ENCODE peak calls at places on chromosomes 1 and 21, in four cellular contexts. U is CD8-positive, alpha-beta T cell; D is lower leg skin; J is OCI-LY7. N is an unnamed sample.

GRCh38 chr1:147641695-147642592 is 28.4 kb downstream of the ACP6 start:
- DNase-seq in U (peak), D (peak), J (peak), N (peak)

GRCh38 chr1:12712091-12712490 is 3.8 kb upstream of the AADACL3 start:
- DNase-seq in U (no peak), D (no peak), J (no peak), N (no peak)

GRCh38 chr1:111736548-111737215 is 2.5 kb downstream of the INKA2 start:
- DNase-seq in U (peak), D (no peak), J (no peak), N (no peak)

GRCh38 chr21:46667191-46667734 is 31.8 kb downstream of the PRMT2 start:
- DNase-seq in U (no peak), D (no peak), J (no peak), N (peak)

GRCh38 chr1:41791667-41792484 is 126.8 kb downstream of the HIVEP3 start:
- DNase-seq in U (no peak), D (no peak), J (no peak), N (peak)

GRCh38 chr1:3510136-3510955 is 55.9 kb downstream of the ARHGEF16 start:
- DNase-seq in U (no peak), D (no peak), J (no peak), N (no peak)

GRCh38 chr1:219434285-219434950 is 178.5 kb downstream of the ZC3H11B start:
- DNase-seq in U (no peak), D (no peak), J (no peak), N (no peak)

GRCh38 chr1:195748969-195749368 is 859.3 kb downstream of the KCNT2 start:
- DNase-seq in U (no peak), D (no peak), J (no peak), N (no peak)

GRCh38 chr1:26368006-26368405 is 4.5 kb downstream of the ZNF683 start:
- DNase-seq in U (no peak), D (no peak), J (no peak), N (no peak)

GRCh38 chr1:66140072-66140471 is 347.4 kb downstream of the PDE4B start:
- DNase-seq in U (no peak), D (no peak), J (no peak), N (no peak)

GRCh38 chr1:187078916-187079315 is 250.2 kb downstream of the PLA2G4A start:
- DNase-seq in U (no peak), D (no peak), J (no peak), N (no peak)

GRCh38 chr21:23950344-23950743 is 1656.9 kb downstream of the MRPL39 start:
- DNase-seq in U (no peak), D (no peak), J (no peak), N (no peak)

GRCh38 chr1:217493290-217493689 is 137.6 kb downstream of the GPATCH2 start:
- DNase-seq in U (no peak), D (no peak), J (no peak), N (no peak)

GRCh38 chr1:906532-907420 is 16.9 kb upstream of the SAMD11 start:
- DNase-seq in U (peak), D (no peak), J (peak), N (peak)

GRCh38 chr1:225494789-225495359 is 67.0 kb upstream of the LBR start:
- DNase-seq in U (no peak), D (no peak), J (peak), N (no peak)

GRCh38 chr1:94539496-94539895 is 2.1 kb downstream of the F3 start:
- DNase-seq in U (no peak), D (no peak), J (no peak), N (no peak)

GRCh38 chr21:15138475-15138874 is 73.7 kb upstream of the NRIP1 start:
- DNase-seq in U (no peak), D (no peak), J (no peak), N (no peak)

GRCh38 chr1:91428182-91428798 is 23.7 kb upstream of the HFM1 start:
- DNase-seq in U (no peak), D (no peak), J (no peak), N (peak)

DNA sequence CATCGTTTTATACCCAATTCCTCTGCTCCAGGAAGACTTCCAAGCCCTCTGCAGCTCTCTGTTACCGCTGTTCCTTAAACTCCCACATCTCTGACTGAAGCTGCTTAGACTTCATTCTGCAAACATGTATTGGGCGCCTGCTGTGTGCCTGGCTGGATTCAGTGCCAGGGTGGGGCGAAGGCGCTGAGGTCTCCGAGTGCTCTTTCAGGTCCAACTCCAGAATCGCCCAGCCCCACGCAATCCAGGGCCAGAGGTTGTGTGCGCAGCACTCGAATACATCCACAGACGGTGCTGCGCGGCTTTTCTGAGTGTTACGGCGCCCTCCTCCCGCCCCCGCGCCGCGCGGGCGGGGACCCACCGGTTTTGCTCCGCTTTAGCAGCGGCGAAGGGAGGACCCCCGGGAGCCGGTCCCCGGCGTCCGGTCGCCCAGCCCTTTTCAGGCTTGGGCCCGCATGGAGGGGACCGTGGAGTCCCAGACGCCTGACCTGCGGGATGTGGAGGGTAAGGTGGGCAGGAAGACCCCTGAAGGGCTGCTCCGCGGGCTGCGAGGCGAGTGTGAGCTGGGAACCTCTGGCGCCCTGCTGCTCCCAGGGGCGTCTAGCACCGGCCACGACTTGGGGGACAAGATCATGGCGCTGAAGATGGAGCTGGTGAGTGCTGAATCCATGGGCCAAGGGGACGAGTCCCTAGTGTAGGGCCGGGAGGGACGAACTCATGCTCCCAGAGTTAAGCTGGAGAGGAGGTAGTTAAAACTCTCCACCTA is at the start of gene LURAP1:
- DNase-seq in U (peak), D (no peak), J (peak), N (peak)
- H3K4me3 ChIP-seq in U (peak), D (peak), J (peak), N (peak)

GRCh38 chr1:161039546-161039945 is 782 bp upstream of the TSTD1 start:
- DNase-seq in U (no peak), D (no peak), J (no peak), N (no peak)

GRCh38 chr1:161037661-161038522 is 872 bp downstream of the TSTD1 start:
- DNase-seq in U (no peak), D (no peak), J (peak), N (no peak)

GRCh38 chr1:161039154-161039545 is 386 bp upstream of the TSTD1 start:
- DNase-seq in U (no peak), D (no peak), J (no peak), N (no peak)

GRCh38 chr1:161033751-161034150 is 5.0 kb downstream of the TSTD1 start:
- DNase-seq in U (no peak), D (no peak), J (no peak), N (no peak)

DNA sequence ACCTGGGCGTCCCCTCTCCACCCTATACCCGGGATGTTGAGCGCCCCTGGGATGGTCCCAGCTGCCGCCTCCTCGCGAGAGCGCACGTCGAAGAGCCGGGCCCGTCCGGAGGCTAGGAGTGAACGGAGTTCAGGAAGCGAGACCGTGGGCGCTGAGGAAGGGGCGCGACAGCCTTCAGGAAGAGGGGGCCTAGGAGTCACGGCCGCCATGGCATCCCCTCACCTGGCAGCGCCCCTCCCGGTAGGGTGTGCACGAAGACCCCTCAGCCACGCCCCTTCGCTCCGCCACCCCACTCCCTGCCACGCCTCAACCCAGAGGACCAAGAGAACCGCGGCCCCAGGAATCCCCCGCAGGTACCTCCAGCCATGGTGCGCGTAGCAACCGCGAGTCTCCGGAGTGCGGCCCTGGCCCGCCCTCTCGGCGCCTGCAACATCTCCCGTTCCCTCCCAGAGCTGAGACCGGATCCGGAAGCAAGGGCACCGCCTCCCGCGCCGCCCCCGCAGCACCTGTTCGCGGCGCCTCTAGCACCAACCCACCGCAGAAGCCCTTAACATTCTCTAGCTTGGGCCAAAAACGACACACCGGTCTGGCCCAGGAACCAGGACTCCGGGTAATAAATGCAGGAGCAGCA is at the start of gene TSTD1:
- DNase-seq in U (peak), D (peak), J (peak), N (peak)
- TF ChIP-seq CTCF in U (no peak), D (no peak), J (peak), N (peak)

GRCh38 chr1:89633103-89633744 is at the start of gene LRRC8C:
- DNase-seq in U (peak), D (no peak), J (peak), N (peak)

GRCh38 chr1:89632213-89633102 is 462 bp upstream of the LRRC8C start:
- DNase-seq in U (peak), D (peak), J (peak), N (peak)

GRCh38 chr1:89637496-89637895 is 4.6 kb downstream of the LRRC8C start:
- DNase-seq in U (no peak), D (no peak), J (no peak), N (no peak)

GRCh38 chr1:89633745-89634625 is 1.1 kb downstream of the LRRC8C start:
- DNase-seq in U (no peak), D (no peak), J (peak), N (peak)

DNA sequence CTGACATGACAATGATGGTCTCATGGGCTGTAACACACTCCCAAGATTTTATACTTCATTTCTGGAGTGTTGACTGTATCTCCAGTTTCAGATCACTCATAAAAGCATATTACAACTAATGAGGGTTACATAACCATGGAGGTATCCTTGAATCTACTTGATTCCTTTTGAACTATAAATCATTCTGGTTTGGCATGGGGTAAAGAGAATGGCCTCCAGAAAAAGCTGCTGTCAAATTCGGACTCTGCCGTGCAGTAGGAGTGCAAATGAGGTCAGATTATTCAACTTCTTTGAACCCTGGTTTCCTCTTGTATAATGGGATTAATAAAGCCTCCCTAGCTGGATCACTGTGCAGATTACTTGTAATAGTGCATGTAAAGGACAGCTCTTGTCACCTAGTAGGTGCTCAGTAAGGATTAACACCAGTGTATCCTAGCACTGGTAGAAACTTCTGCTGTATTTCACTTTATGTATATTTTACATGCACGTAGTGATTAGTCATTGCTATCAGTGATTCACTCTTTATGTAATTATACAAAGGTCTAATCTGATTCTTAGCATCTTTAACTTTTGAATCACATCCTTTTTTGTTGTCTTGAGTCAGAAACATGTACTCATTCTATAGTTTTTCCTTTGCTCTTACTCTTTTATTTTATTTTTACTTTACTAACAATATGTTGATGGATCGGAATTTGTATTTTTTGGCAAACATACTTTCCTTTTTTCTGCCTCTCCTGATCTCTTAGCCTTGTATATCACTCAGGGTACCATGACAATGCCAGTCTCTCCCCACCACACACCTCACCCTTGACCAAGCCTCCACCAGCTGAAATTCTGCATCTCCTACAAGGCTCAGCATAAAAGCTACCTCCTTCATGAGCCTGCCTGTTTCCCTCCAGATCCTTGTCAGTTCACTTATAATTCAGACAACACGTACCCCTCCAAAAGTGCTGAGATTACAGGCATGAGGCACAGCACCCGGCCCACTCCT is 3.2 kb downstream of the LRRC8C start:
- DNase-seq in U (no peak), D (no peak), J (no peak), N (no peak)
- H3K4me3 ChIP-seq in U (no peak), D (no peak), J (no peak), N (no peak)

GRCh38 chr1:75632350-75632949 is 21.5 kb upstream of the SLC44A5 start:
- DNase-seq in U (no peak), D (no peak), J (peak), N (peak)
- TF ChIP-seq CTCF in U (peak), D (no peak), J (peak), N (peak)

GRCh38 chr1:244835276-244836134 is at the start of gene COX20:
- DNase-seq in U (peak), D (peak), J (peak), N (peak)

GRCh38 chr1:244836598-244836997 is 1.1 kb downstream of the COX20 start:
- DNase-seq in U (no peak), D (no peak), J (no peak), N (no peak)

GRCh38 chr1:244836135-244836521 is 670 bp downstream of the COX20 start:
- DNase-seq in U (no peak), D (no peak), J (peak), N (peak)

GRCh38 chr1:244839656-244840055 is 4.2 kb downstream of the COX20 start:
- DNase-seq in U (no peak), D (no peak), J (no peak), N (peak)

DNA sequence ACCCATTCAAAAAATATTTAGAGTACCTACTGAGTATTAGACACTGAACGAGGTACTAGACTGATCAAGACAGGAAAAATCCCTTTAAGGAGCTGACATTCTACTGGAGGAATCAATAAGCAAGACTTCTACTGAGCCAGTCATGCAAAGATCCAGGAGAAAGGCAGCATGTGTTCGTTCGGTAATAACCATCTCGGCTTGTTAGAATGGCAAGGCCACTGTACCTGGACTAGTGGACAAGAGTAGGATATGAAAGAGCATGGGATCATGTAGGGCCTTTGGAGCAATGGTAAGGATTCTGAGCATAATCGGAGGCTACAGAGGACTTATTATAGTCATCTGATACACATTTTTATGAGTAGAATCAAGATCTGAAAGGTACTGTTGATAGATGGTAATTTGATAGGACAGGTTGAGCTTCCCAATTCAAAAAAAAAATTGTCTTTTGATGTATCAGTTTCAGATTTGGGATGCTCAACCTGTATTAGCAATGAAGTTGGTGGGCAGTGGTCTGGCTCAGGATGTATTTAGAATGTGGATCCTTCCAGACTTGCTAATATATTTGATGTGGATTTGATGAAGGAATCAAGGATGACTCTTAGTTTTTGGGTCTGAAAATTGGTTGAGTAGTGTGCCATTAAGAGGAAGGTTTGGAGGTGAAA is 2.3 kb downstream of the COX20 start:
- DNase-seq in U (no peak), D (no peak), J (peak), N (peak)
- H3K4me3 ChIP-seq in U (no peak), D (no peak), J (peak), N (peak)

DNA sequence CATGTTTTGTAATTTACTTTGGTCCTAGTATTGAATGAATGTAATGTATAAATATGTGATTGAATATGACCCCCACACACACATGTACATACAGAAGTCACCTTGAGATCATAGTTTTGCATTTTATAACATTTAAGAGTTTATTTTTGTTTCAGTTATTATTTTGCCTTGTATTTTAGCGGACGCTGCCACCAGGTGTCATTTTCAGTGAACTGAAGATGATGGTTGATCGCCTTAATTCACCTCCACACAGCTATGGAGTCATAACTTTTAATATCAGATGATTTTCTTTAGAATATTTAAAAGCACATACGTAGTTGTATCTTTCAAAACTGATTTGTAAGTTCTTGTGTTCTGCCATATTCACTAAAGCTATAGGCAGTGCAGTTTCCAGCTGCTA is 130.4 kb downstream of the DYRK1A start:
- DNase-seq in U (no peak), D (no peak), J (no peak), N (no peak)
- TF ChIP-seq CTCF in U (no peak), D (no peak), J (peak), N (no peak)

GRCh38 chr1:150263549-150263948 is 5.3 kb downstream of the APH1A start:
- DNase-seq in U (no peak), D (no peak), J (no peak), N (no peak)
- H3K4me3 ChIP-seq in U (no peak), D (no peak), J (no peak), N (no peak)

N was measured in GM12865.